ENCODE peak calls at places on chromosomes 13 and 19, in nine cellular contexts. Z is thoracic aorta; S is germinal center; V is A172; Q is stimulated activated CD4-positive, alpha-beta T cell treated with anti-CD3 and anti-CD28 coated beads, TNF-alpha, amount 100 ng/mL, for 1 hour; Y is frontal cortex; G is fibroblast of lung; L is NCI-H748 treated with DMSO at 0.1 percent for 48 hours; B is CD8-positive, alpha-beta T cell. D is an unnamed sample.

GRCh38 chr13:38636756-38637155 is 50.1 kb upstream of the FREM2 start:
- DNase-seq in Z (no peak), S (no peak), V (no peak), Q (no peak), Y (no peak), G (no peak), L (peak), B (no peak), D (no peak)

GRCh38 chr19:2291185-2291751 is 9.3 kb upstream of the PEAK3 start:
- DNase-seq in Z (no peak), S (no peak), V (no peak), Q (no peak), Y (no peak), G (no peak), L (no peak), B (no peak), D (no peak)

GRCh38 chr13:68708336-68708908 is 1399.2 kb upstream of the ATXN8OS start:
- DNase-seq in Z (no peak), S (no peak), V (no peak), Q (no peak), Y (no peak), G (no peak), L (no peak), B (no peak), D (no peak)

GRCh38 chr13:48600374-48601364 is 53.1 kb upstream of the CYSLTR2 start:
- DNase-seq in Z (no peak), S (no peak), V (no peak), Q (no peak), Y (no peak), G (peak), L (no peak), B (no peak), D (peak)

GRCh38 chr13:49679244-49679643 is 12.0 kb downstream of the EBPL start:
- DNase-seq in Z (no peak), S (no peak), V (no peak), Q (no peak), Y (no peak), G (peak), L (peak), B (no peak), D (peak)

GRCh38 chr19:30086220-30086619 is 144.2 kb downstream of the URI1 start:
- DNase-seq in Z (no peak), S (no peak), V (no peak), Q (no peak), Y (no peak), G (no peak), L (no peak), B (no peak), D (no peak)

GRCh38 chr19:18660051-18660910 is 23.2 kb upstream of the CRTC1 start:
- DNase-seq in Z (peak), S (no peak), V (peak), Q (no peak), Y (no peak), G (peak), L (no peak), B (no peak), D (peak)

GRCh38 chr13:108795841-108796240 is 166.4 kb downstream of the MYO16 start:
- DNase-seq in Z (no peak), S (no peak), V (no peak), Q (no peak), Y (no peak), G (no peak), L (no peak), B (no peak), D (no peak)

GRCh38 chr13:47413112-47413511 is 516.3 kb upstream of the HTR2A start:
- DNase-seq in Z (no peak), S (no peak), V (no peak), Q (no peak), Y (no peak), G (peak), L (no peak), B (no peak), D (no peak)

GRCh38 chr19:33216198-33216830 is 9.3 kb downstream of the SLC7A10 start:
- DNase-seq in Z (no peak), S (no peak), V (no peak), Q (no peak), Y (no peak), G (no peak), L (no peak), B (no peak), D (no peak)

GRCh38 chr13:113371061-113371460 is 7.1 kb upstream of the GRTP1 start:
- DNase-seq in Z (no peak), S (no peak), V (no peak), Q (no peak), Y (no peak), G (no peak), L (no peak), B (no peak), D (no peak)

GRCh38 chr19:47735131-47735530 is 10.2 kb upstream of the NOP53 start:
- DNase-seq in Z (no peak), S (no peak), V (no peak), Q (no peak), Y (no peak), G (no peak), L (no peak), B (no peak), D (no peak)